ENCODE peak calls at places on chromosomes 12 and 14, in nine cellular contexts. One of them, this sample, is unnamed.

GRCh38 chr14:32129124-32129523 is 52.0 kb downstream of the ARHGAP5 start:
- ATAC-seq in CD8-positive, alpha-beta T cell: no peak
- ATAC-seq in pancreas: peak
- ATAC-seq in activated B cell treated with CpG ODN at 0.5 μM for 24 hours: no peak
- ATAC-seq in lower lobe of right lung: peak
- ATAC-seq in body of pancreas: peak
- ATAC-seq in heart left ventricle: no peak
- ATAC-seq in lung: no peak
- ATAC-seq in natural killer cell: no peak
- ATAC-seq in this sample: no peak

GRCh38 chr12:116551952-116552749 is 7.0 kb upstream of the MAP1LC3B2 start:
- ATAC-seq in CD8-positive, alpha-beta T cell: no peak
- ATAC-seq in pancreas: no peak
- ATAC-seq in activated B cell treated with CpG ODN at 0.5 μM for 24 hours: peak
- ATAC-seq in lower lobe of right lung: peak
- ATAC-seq in body of pancreas: no peak
- ATAC-seq in heart left ventricle: no peak
- ATAC-seq in lung: no peak
- ATAC-seq in natural killer cell: peak
- ATAC-seq in this sample: no peak

GRCh38 chr12:91423336-91424050 is 240.9 kb upstream of the DCN start:
- ATAC-seq in CD8-positive, alpha-beta T cell: no peak
- ATAC-seq in pancreas: no peak
- ATAC-seq in activated B cell treated with CpG ODN at 0.5 μM for 24 hours: no peak
- ATAC-seq in lower lobe of right lung: no peak
- ATAC-seq in body of pancreas: no peak
- ATAC-seq in heart left ventricle: no peak
- ATAC-seq in lung: no peak
- ATAC-seq in natural killer cell: no peak
- ATAC-seq in this sample: no peak

GRCh38 chr14:31283153-31283552 is 75.6 kb upstream of the HECTD1 start:
- ATAC-seq in CD8-positive, alpha-beta T cell: no peak
- ATAC-seq in pancreas: no peak
- ATAC-seq in activated B cell treated with CpG ODN at 0.5 μM for 24 hours: no peak
- ATAC-seq in lower lobe of right lung: no peak
- ATAC-seq in body of pancreas: no peak
- ATAC-seq in heart left ventricle: no peak
- ATAC-seq in lung: no peak
- ATAC-seq in natural killer cell: no peak
- ATAC-seq in this sample: no peak

GRCh38 chr12:62659457-62660295 is 193.1 kb downstream of the MON2 start:
- ATAC-seq in CD8-positive, alpha-beta T cell: no peak
- ATAC-seq in pancreas: no peak
- ATAC-seq in activated B cell treated with CpG ODN at 0.5 μM for 24 hours: no peak
- ATAC-seq in lower lobe of right lung: no peak
- ATAC-seq in body of pancreas: no peak
- ATAC-seq in heart left ventricle: no peak
- ATAC-seq in lung: no peak
- ATAC-seq in natural killer cell: no peak
- ATAC-seq in this sample: no peak

GRCh38 chr14:31229009-31229408 is 21.4 kb upstream of the HECTD1 start:
- ATAC-seq in CD8-positive, alpha-beta T cell: no peak
- ATAC-seq in pancreas: peak
- ATAC-seq in activated B cell treated with CpG ODN at 0.5 μM for 24 hours: peak
- ATAC-seq in lower lobe of right lung: peak
- ATAC-seq in body of pancreas: no peak
- ATAC-seq in heart left ventricle: peak
- ATAC-seq in lung: no peak
- ATAC-seq in natural killer cell: no peak
- ATAC-seq in this sample: no peak

GRCh38 chr14:37588667-37588955 is 6.4 kb downstream of the FOXA1 start:
- ATAC-seq in CD8-positive, alpha-beta T cell: no peak
- ATAC-seq in pancreas: no peak
- ATAC-seq in activated B cell treated with CpG ODN at 0.5 μM for 24 hours: no peak
- ATAC-seq in lower lobe of right lung: no peak
- ATAC-seq in body of pancreas: no peak
- ATAC-seq in heart left ventricle: no peak
- ATAC-seq in lung: no peak
- ATAC-seq in natural killer cell: no peak
- ATAC-seq in this sample: no peak

GRCh38 chr12:27970981-27971489 is 1.5 kb downstream of the PTHLH start:
- ATAC-seq in CD8-positive, alpha-beta T cell: no peak
- ATAC-seq in pancreas: no peak
- ATAC-seq in activated B cell treated with CpG ODN at 0.5 μM for 24 hours: no peak
- ATAC-seq in lower lobe of right lung: no peak
- ATAC-seq in body of pancreas: no peak
- ATAC-seq in heart left ventricle: no peak
- ATAC-seq in lung: no peak
- ATAC-seq in natural killer cell: no peak
- ATAC-seq in this sample: no peak

GRCh38 chr14:96711559-96712267 is 85.5 kb upstream of the VRK1 start:
- ATAC-seq in CD8-positive, alpha-beta T cell: no peak
- ATAC-seq in pancreas: no peak
- ATAC-seq in activated B cell treated with CpG ODN at 0.5 μM for 24 hours: no peak
- ATAC-seq in lower lobe of right lung: no peak
- ATAC-seq in body of pancreas: no peak
- ATAC-seq in heart left ventricle: no peak
- ATAC-seq in lung: no peak
- ATAC-seq in natural killer cell: no peak
- ATAC-seq in this sample: no peak

GRCh38 chr12:55636853-55637252 is at the start of gene OR10P1:
- ATAC-seq in CD8-positive, alpha-beta T cell: no peak
- ATAC-seq in pancreas: no peak
- ATAC-seq in activated B cell treated with CpG ODN at 0.5 μM for 24 hours: no peak
- ATAC-seq in lower lobe of right lung: no peak
- ATAC-seq in body of pancreas: no peak
- ATAC-seq in heart left ventricle: no peak
- ATAC-seq in lung: no peak
- ATAC-seq in natural killer cell: no peak
- ATAC-seq in this sample: no peak

DNA sequence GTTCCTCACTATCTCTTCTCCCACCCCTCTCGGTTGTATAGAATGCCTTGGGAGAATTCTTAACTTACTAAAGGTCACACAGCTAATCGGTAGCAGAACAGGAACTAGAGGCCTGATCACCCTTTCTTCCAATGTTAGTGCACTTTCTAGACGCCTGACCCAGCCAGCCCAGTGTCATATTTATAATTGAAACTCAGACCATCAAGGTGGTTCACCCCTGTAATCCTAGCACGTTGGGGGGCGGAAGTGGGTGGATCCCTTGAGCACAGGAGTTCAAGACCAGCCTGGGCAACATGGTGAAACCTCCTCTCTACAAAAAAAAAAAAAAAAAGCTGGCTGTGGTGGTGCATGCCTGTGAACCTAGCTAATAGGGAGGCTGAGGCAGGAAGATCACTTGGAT is 1.8 kb downstream of the TIGAR start:
- ATAC-seq in CD8-positive, alpha-beta T cell: no peak
- ATAC-seq in pancreas: no peak
- ATAC-seq in activated B cell treated with CpG ODN at 0.5 μM for 24 hours: no peak
- ATAC-seq in lower lobe of right lung: no peak
- ATAC-seq in body of pancreas: no peak
- ATAC-seq in heart left ventricle: no peak
- ATAC-seq in lung: no peak
- ATAC-seq in natural killer cell: no peak
- ATAC-seq in this sample: no peak
- TF ChIP-seq CTCF in CD8-positive, alpha-beta T cell: no peak
- TF ChIP-seq CTCF in pancreas: no peak
- TF ChIP-seq CTCF in activated B cell treated with CpG ODN at 0.5 μM for 24 hours: no peak
- TF ChIP-seq CTCF in lower lobe of right lung: no peak
- TF ChIP-seq CTCF in body of pancreas: no peak
- TF ChIP-seq CTCF in heart left ventricle: no peak
- TF ChIP-seq CTCF in lung: no peak
- TF ChIP-seq CTCF in natural killer cell: no peak
- TF ChIP-seq CTCF in this sample: no peak

GRCh38 chr14:54773171-54774006 is 129.2 kb downstream of the GCH1 start:
- ATAC-seq in CD8-positive, alpha-beta T cell: peak
- ATAC-seq in pancreas: peak
- ATAC-seq in activated B cell treated with CpG ODN at 0.5 μM for 24 hours: peak
- ATAC-seq in lower lobe of right lung: peak
- ATAC-seq in body of pancreas: peak
- ATAC-seq in heart left ventricle: peak
- ATAC-seq in lung: peak
- ATAC-seq in natural killer cell: peak
- ATAC-seq in this sample: peak
- TF ChIP-seq CTCF in CD8-positive, alpha-beta T cell: no peak
- TF ChIP-seq CTCF in pancreas: peak
- TF ChIP-seq CTCF in activated B cell treated with CpG ODN at 0.5 μM for 24 hours: no peak
- TF ChIP-seq CTCF in lower lobe of right lung: peak
- TF ChIP-seq CTCF in body of pancreas: peak
- TF ChIP-seq CTCF in heart left ventricle: peak
- TF ChIP-seq CTCF in lung: peak
- TF ChIP-seq CTCF in natural killer cell: no peak
- TF ChIP-seq CTCF in this sample: peak

GRCh38 chr14:55130194-55130550 is 1.1 kb downstream of the LGALS3 start:
- ATAC-seq in CD8-positive, alpha-beta T cell: no peak
- ATAC-seq in pancreas: peak
- ATAC-seq in activated B cell treated with CpG ODN at 0.5 μM for 24 hours: no peak
- ATAC-seq in lower lobe of right lung: peak
- ATAC-seq in body of pancreas: peak
- ATAC-seq in heart left ventricle: no peak
- ATAC-seq in lung: no peak
- ATAC-seq in natural killer cell: no peak
- ATAC-seq in this sample: no peak

GRCh38 chr14:55136868-55137785 is 8.1 kb downstream of the LGALS3 start:
- ATAC-seq in CD8-positive, alpha-beta T cell: no peak
- ATAC-seq in pancreas: peak
- ATAC-seq in activated B cell treated with CpG ODN at 0.5 μM for 24 hours: no peak
- ATAC-seq in lower lobe of right lung: peak
- ATAC-seq in body of pancreas: peak
- ATAC-seq in heart left ventricle: peak
- ATAC-seq in lung: peak
- ATAC-seq in natural killer cell: no peak
- ATAC-seq in this sample: peak

GRCh38 chr14:55131782-55132181 is 2.7 kb downstream of the LGALS3 start:
- ATAC-seq in CD8-positive, alpha-beta T cell: no peak
- ATAC-seq in pancreas: no peak
- ATAC-seq in activated B cell treated with CpG ODN at 0.5 μM for 24 hours: no peak
- ATAC-seq in lower lobe of right lung: no peak
- ATAC-seq in body of pancreas: no peak
- ATAC-seq in heart left ventricle: peak
- ATAC-seq in lung: no peak
- ATAC-seq in natural killer cell: peak
- ATAC-seq in this sample: no peak

GRCh38 chr14:55136241-55136640 is 7.2 kb downstream of the LGALS3 start:
- ATAC-seq in CD8-positive, alpha-beta T cell: no peak
- ATAC-seq in pancreas: no peak
- ATAC-seq in activated B cell treated with CpG ODN at 0.5 μM for 24 hours: no peak
- ATAC-seq in lower lobe of right lung: no peak
- ATAC-seq in body of pancreas: no peak
- ATAC-seq in heart left ventricle: no peak
- ATAC-seq in lung: no peak
- ATAC-seq in natural killer cell: no peak
- ATAC-seq in this sample: no peak

DNA sequence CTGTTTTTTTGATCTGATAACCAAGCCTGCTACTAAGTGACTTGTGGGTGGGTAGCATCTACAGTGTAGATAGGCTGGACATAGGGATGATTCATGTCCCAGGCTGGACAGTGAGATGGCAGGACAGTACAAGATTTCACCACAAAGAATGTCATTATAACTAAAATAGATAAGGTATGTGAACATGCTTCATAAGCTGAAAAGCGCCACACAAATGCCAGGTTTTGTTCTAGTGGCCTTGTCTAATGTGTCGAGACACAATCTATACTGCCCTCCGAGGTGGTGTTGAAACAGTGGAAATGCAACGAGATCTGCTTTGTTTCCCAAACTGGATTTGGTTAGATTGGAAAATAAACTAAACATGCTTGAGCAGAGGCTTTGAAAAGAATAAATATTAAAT is 4.4 kb downstream of the LGALS3 start:
- ATAC-seq in CD8-positive, alpha-beta T cell: no peak
- ATAC-seq in pancreas: no peak
- ATAC-seq in activated B cell treated with CpG ODN at 0.5 μM for 24 hours: no peak
- ATAC-seq in lower lobe of right lung: no peak
- ATAC-seq in body of pancreas: no peak
- ATAC-seq in heart left ventricle: no peak
- ATAC-seq in lung: no peak
- ATAC-seq in natural killer cell: no peak
- ATAC-seq in this sample: no peak
- TF ChIP-seq CTCF in CD8-positive, alpha-beta T cell: no peak
- TF ChIP-seq CTCF in pancreas: no peak
- TF ChIP-seq CTCF in activated B cell treated with CpG ODN at 0.5 μM for 24 hours: no peak
- TF ChIP-seq CTCF in lower lobe of right lung: no peak
- TF ChIP-seq CTCF in body of pancreas: peak
- TF ChIP-seq CTCF in heart left ventricle: peak
- TF ChIP-seq CTCF in lung: no peak
- TF ChIP-seq CTCF in natural killer cell: no peak
- TF ChIP-seq CTCF in this sample: no peak

GRCh38 chr14:65813760-65814387 is 401.3 kb downstream of the FUT8 start:
- ATAC-seq in CD8-positive, alpha-beta T cell: no peak
- ATAC-seq in pancreas: no peak
- ATAC-seq in activated B cell treated with CpG ODN at 0.5 μM for 24 hours: no peak
- ATAC-seq in lower lobe of right lung: no peak
- ATAC-seq in body of pancreas: no peak
- ATAC-seq in heart left ventricle: no peak
- ATAC-seq in lung: no peak
- ATAC-seq in natural killer cell: no peak
- ATAC-seq in this sample: no peak
- TF ChIP-seq CTCF in CD8-positive, alpha-beta T cell: no peak
- TF ChIP-seq CTCF in pancreas: no peak
- TF ChIP-seq CTCF in activated B cell treated with CpG ODN at 0.5 μM for 24 hours: no peak
- TF ChIP-seq CTCF in lower lobe of right lung: no peak
- TF ChIP-seq CTCF in body of pancreas: no peak
- TF ChIP-seq CTCF in heart left ventricle: no peak
- TF ChIP-seq CTCF in lung: no peak
- TF ChIP-seq CTCF in natural killer cell: no peak
- TF ChIP-seq CTCF in this sample: no peak

This sample was measured in gastroesophageal sphincter.